ENCODE peak calls at places on chromosomes 1 and 21, in eight cellular contexts. I, K, O, L, U, Q, H and D are unnamed samples. For H3K4me1 and H3K27me3, the result is how much of the 10 kb centered on the place peaks cover.

GRCh38 chr1:65509912-65510680 is 89.6 kb downstream of the LEPR start:
- DNase-seq in K (no peak), U (peak), H (no peak), Q (no peak), L (no peak), I (no peak), O (no peak), D (no peak)

GRCh38 chr1:247962911-247963588 is 2.0 kb upstream of the OR2AK2 start:
- DNase-seq in I (no peak), L (no peak), Q (no peak), H (no peak), U (no peak), O (no peak), K (no peak), D (no peak)

GRCh38 chr1:232352366-232352765 is 277.6 kb downstream of the SIPA1L2 start:
- DNase-seq in U (no peak), H (no peak), O (no peak), I (no peak), K (no peak), Q (no peak), L (no peak), D (no peak)

GRCh38 chr1:172537827-172538391 is 5.0 kb downstream of the SUCO start:
- DNase-seq in L (peak), K (no peak), I (no peak), U (no peak), O (no peak), Q (no peak), H (no peak), D (no peak)

GRCh38 chr1:117632269-117633067 is 26.6 kb downstream of the TENT5C start:
- DNase-seq in L (no peak), Q (peak), I (no peak), O (peak), U (no peak), K (no peak), H (no peak), D (no peak)

GRCh38 chr1:167516404-167517388 is 1.6 kb downstream of the CD247 start:
- DNase-seq in L (no peak), Q (no peak), I (no peak), U (no peak), H (no peak), O (no peak), K (no peak), D (peak)

GRCh38 chr1:29523531-29523930 is 287.2 kb downstream of the PTPRU start:
- DNase-seq in K (no peak), L (no peak), I (no peak), H (no peak), Q (no peak), O (no peak), U (no peak), D (no peak)

GRCh38 chr1:230857822-230858221 is 10.5 kb downstream of the C1orf198 start:
- DNase-seq in Q (no peak), O (no peak), K (no peak), U (peak), I (no peak), H (no peak), L (no peak), D (no peak)

GRCh38 chr1:162087118-162087517 is 17.6 kb downstream of the NOS1AP start:
- DNase-seq in K (no peak), I (no peak), Q (no peak), L (no peak), U (no peak), H (no peak), O (no peak), D (no peak)

GRCh38 chr1:93061895-93062792 is 16.9 kb upstream of the MTF2 start:
- DNase-seq in I (no peak), K (no peak), O (no peak), L (peak), U (peak), H (no peak), Q (peak), D (peak)

GRCh38 chr21:28229811-28230210 is 762.9 kb downstream of the LTN1 start:
- DNase-seq in I (no peak), Q (no peak), K (no peak), H (no peak), O (no peak), U (peak), L (no peak), D (no peak)

GRCh38 chr1:64476251-64476952 is 6.5 kb downstream of the CACHD1 start:
- DNase-seq in K (no peak), O (no peak), H (no peak), Q (no peak), L (no peak), U (peak), I (no peak), D (no peak)

GRCh38 chr1:108082741-108083562 is 117.2 kb downstream of the SLC25A24 start:
- DNase-seq in H (no peak), U (no peak), K (no peak), I (no peak), L (peak), Q (no peak), O (no peak), D (no peak)

GRCh38 chr21:14259669-14260458 is 43.9 kb downstream of the RBM11 start:
- DNase-seq in H (no peak), Q (peak), K (no peak), I (no peak), O (no peak), L (peak), U (peak), D (no peak)

GRCh38 chr1:229844675-229845074 is 218.6 kb downstream of the URB2 start:
- DNase-seq in U (no peak), I (no peak), O (peak), L (no peak), Q (no peak), H (no peak), K (no peak), D (peak)

GRCh38 chr1:7783178-7783711 is 846 bp upstream of the PER3 start:
- DNase-seq in H (peak), L (no peak), Q (peak), I (peak), K (peak), U (peak), O (peak), D (peak)

GRCh38 chr1:107536266-107536665 is 395.4 kb downstream of the NTNG1 start:
- DNase-seq in I (no peak), Q (no peak), U (no peak), K (no peak), O (no peak), H (no peak), L (no peak), D (no peak)

GRCh38 chr1:94873520-94874351 is 53.2 kb downstream of the CNN3 start:
- DNase-seq in O (no peak), Q (peak), H (no peak), U (peak), K (no peak), L (no peak), I (no peak), D (peak)

GRCh38 chr1:94063379-94063778 is 57.6 kb downstream of the ABCA4 start:
- DNase-seq in H (peak), L (peak), I (no peak), O (no peak), Q (no peak), U (peak), K (peak), D (peak)

GRCh38 chr1:9234223-9235122 is at the start of gene H6PD:
- DNase-seq in K (peak), I (peak), H (peak), U (peak), O (peak), Q (peak), L (peak), D (peak)

GRCh38 chr1:7679873-7680790 is 91.0 kb upstream of the VAMP3 start:
- DNase-seq in U (peak), L (peak), H (peak), I (no peak), O (no peak), K (peak), Q (no peak), D (peak)

GRCh38 chr1:42943728-42944127 is 14.9 kb downstream of the SLC2A1 start:
- DNase-seq in L (no peak), Q (no peak), I (no peak), U (no peak), K (no peak), O (no peak), H (no peak), D (no peak)

GRCh38 chr1:42942444-42942843 is 16.2 kb downstream of the SLC2A1 start:
- DNase-seq in K (no peak), I (no peak), U (no peak), O (no peak), Q (no peak), L (no peak), H (no peak), D (no peak)

GRCh38 chr1:42940851-42941639 is 17.6 kb downstream of the SLC2A1 start:
- DNase-seq in U (peak), K (no peak), I (peak), Q (no peak), O (no peak), H (no peak), L (no peak), D (peak)

GRCh38 chr1:42943166-42943565 is 15.5 kb downstream of the SLC2A1 start:
- DNase-seq in I (no peak), O (peak), H (no peak), K (peak), Q (no peak), L (no peak), U (no peak), D (no peak)

GRCh38 chr1:42941640-42942330 is 16.9 kb downstream of the SLC2A1 start:
- DNase-seq in U (peak), I (peak), L (no peak), O (peak), H (peak), Q (no peak), K (peak), D (peak)
- H3K4me1 ChIP-seq in U (half or more), I (under half), L (under half), O (under half), H (under half), Q (under half), K (half or more), D (under half)

GRCh38 chr1:930633-931138 is 7.0 kb downstream of the SAMD11 start:
- DNase-seq in O (no peak), H (no peak), L (no peak), I (no peak), K (no peak), Q (no peak), U (no peak), D (no peak)

GRCh38 chr1:929712-930632 is 6.2 kb downstream of the SAMD11 start:
- DNase-seq in L (no peak), H (no peak), O (no peak), K (no peak), I (no peak), Q (no peak), U (no peak), D (no peak)

GRCh38 chr1:927741-928140 is 4.0 kb downstream of the SAMD11 start:
- DNase-seq in L (no peak), O (no peak), H (no peak), I (no peak), K (no peak), U (no peak), Q (no peak), D (no peak)

GRCh38 chr1:927234-927633 is 3.5 kb downstream of the SAMD11 start:
- DNase-seq in U (no peak), L (no peak), H (no peak), Q (no peak), I (no peak), O (no peak), K (no peak), D (no peak)

DNA sequence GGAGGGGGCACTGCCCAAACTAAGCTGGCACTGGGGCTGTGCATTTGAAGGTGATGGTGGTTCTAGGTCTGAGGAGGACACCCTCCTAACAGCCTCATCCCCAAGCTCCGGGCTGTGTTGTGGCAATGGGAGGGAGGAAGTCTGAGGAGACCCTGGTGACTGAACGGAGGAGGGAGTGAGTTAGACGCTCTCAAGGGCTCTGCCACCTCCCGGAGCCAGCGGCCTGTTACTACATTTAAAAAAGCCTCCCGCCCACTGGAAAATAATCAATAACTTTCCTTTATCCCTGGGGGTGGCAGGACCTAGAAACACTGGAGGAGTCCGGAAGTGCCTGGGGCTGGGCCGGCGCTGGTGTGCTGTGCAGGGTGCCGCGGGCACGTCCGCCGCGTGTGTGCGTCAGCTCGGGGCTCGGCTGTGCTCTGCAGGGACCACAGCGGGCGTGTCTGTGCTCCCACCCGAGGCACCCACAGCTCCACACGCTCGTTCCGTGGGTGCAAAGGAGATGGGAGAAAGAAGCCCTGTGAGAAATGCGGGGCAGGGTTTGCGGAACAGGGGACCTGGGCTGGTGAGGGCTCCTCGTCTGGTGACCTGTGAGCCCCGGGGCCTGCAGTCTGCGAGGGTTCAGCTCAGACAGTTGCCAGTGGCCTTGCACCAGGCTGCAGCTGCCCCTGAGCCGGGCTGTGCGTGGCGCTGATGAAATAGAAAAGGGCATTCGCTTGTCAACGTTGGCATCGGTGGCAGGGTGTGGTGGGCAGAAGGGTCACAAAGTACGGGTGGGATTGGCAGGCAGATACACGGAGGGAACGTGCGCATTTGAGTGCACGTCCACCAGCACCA is 5.3 kb downstream of the SAMD11 start:
- DNase-seq in U (no peak), H (no peak), I (no peak), O (no peak), L (no peak), Q (no peak), K (no peak), D (no peak)
- H3K27me3 ChIP-seq in U (under half), H (under half), I (under half), O (under half), L (half or more), Q (half or more), K (half or more), D (under half)

GRCh38 chr1:213399695-213400094 is 348.7 kb downstream of the RPS6KC1 start:
- DNase-seq in K (peak), U (no peak), Q (no peak), I (no peak), L (peak), O (no peak), H (no peak), D (peak)
- H3K27ac ChIP-seq in K (peak), U (no peak), Q (no peak), I (no peak), L (no peak), O (no peak), H (no peak), D (no peak)

GRCh38 chr1:154347961-154348360 is 22.6 kb downstream of the ATP8B2 start:
- DNase-seq in Q (peak), O (no peak), U (no peak), I (no peak), H (no peak), K (no peak), L (no peak), D (no peak)
- H3K4me1 ChIP-seq in Q (under half), O (under half), U (under half), I (under half), H (under half), K (under half), L (under half), D (under half)

GRCh38 chr1:156845953-156846545 is 12.9 kb downstream of the INSRR start:
- DNase-seq in U (no peak), O (no peak), I (no peak), H (no peak), K (no peak), Q (no peak), L (no peak), D (no peak)

GRCh38 chr1:156845055-156845952 is 13.6 kb downstream of the INSRR start:
- DNase-seq in U (no peak), K (no peak), I (no peak), O (no peak), L (peak), Q (no peak), H (no peak), D (no peak)

GRCh38 chr1:156842618-156843300 is 16.2 kb downstream of the INSRR start:
- DNase-seq in I (no peak), L (no peak), O (no peak), Q (no peak), U (no peak), H (no peak), K (no peak), D (no peak)

GRCh38 chr1:156844102-156844501 is 14.8 kb downstream of the INSRR start:
- DNase-seq in U (no peak), I (no peak), Q (no peak), H (no peak), K (no peak), O (no peak), L (no peak), D (no peak)

GRCh38 chr1:156844638-156845037 is 14.3 kb downstream of the INSRR start:
- DNase-seq in U (no peak), L (no peak), O (no peak), Q (no peak), H (no peak), I (no peak), K (no peak), D (no peak)
- H3K27me3 ChIP-seq in U (half or more), L (half or more), O (under half), Q (half or more), H (under half), I (under half), K (half or more), D (under half)

GRCh38 chr1:40058453-40059291 is 18.1 kb downstream of the CAP1 start:
- DNase-seq in U (no peak), Q (no peak), L (no peak), H (no peak), O (no peak), K (no peak), I (no peak), D (no peak)
- H3K27ac ChIP-seq in U (no peak), Q (peak), L (no peak), H (peak), O (peak), K (peak), I (no peak), D (no peak)

DNA sequence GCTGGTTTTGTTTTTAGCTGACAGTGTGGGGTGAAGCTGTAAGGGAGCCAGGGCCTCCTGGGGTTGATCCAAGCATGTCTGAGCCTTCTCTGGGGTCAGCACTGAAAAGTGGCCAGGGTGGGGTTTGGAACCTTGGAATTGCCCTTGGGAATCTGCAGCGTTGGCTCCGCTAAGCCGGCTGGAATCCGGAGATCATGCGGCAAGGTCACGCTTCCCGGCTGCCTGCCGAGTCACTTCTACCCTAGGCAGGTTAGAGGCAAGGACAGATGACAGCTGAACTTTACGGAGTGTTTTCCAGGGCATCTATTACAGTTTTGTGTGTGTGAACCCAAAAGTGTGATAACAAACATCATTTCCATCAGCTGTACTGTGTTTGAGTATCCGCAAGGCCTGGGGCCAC is 17.1 kb downstream of the ABCG1 start:
- DNase-seq in I (no peak), H (peak), Q (no peak), U (no peak), L (no peak), K (peak), O (no peak), D (no peak)
- H3K4me1 ChIP-seq in I (under half), H (half or more), Q (half or more), U (under half), L (half or more), K (half or more), O (half or more), D (under half)